ENCODE peak calls at places on chromosome 17, in nine cellular contexts. N is prostate gland, H is adrenal gland, E is Calu3, K is tibial artery, S is heart right ventricle, W is coronary artery, X is fibroblast of mammary gland, Y is stomach. O is an unnamed sample.

GRCh38 chr17:30506423-30506822 is 29.2 kb downstream of the GOSR1 start:
- DNase-seq in N (no peak), H (no peak), E (no peak), K (no peak), S (no peak), W (no peak), X (no peak), Y (no peak), O (no peak)

GRCh38 chr17:50102164-50102991 is 7.2 kb downstream of the PDK2 start:
- DNase-seq in N (no peak), H (peak), E (peak), K (peak), S (peak), W (peak), X (no peak), Y (peak), O (no peak)

GRCh38 chr17:42312285-42313130 is 24.2 kb downstream of the STAT5A start:
- DNase-seq in N (peak), H (peak), E (no peak), K (peak), S (peak), W (peak), X (peak), Y (peak), O (peak)

GRCh38 chr17:55601874-55602364 is 90.7 kb upstream of the SMIM36 start:
- DNase-seq in N (no peak), H (no peak), E (peak), K (no peak), S (no peak), W (no peak), X (peak), Y (no peak), O (peak)

GRCh38 chr17:219696-220095 is 38.2 kb upstream of the DOC2B start:
- DNase-seq in N (no peak), H (peak), E (no peak), K (no peak), S (no peak), W (no peak), X (no peak), Y (no peak), O (no peak)

GRCh38 chr17:79988163-79988971 is 47.3 kb downstream of the TBC1D16 start:
- DNase-seq in N (no peak), H (peak), E (peak), K (no peak), S (no peak), W (peak), X (peak), Y (peak), O (no peak)

GRCh38 chr17:40516581-40517285 is 15.3 kb upstream of the TNS4 start:
- DNase-seq in N (no peak), H (no peak), E (peak), K (no peak), S (no peak), W (peak), X (peak), Y (no peak), O (no peak)

GRCh38 chr17:70338946-70339354 is 169.6 kb downstream of the KCNJ2 start:
- DNase-seq in N (no peak), H (no peak), E (no peak), K (no peak), S (no peak), W (no peak), X (no peak), Y (no peak), O (no peak)

GRCh38 chr17:75814021-75814395 is 29.4 kb downstream of the UNK start:
- DNase-seq in N (no peak), H (no peak), E (no peak), K (no peak), S (no peak), W (no peak), X (no peak), Y (no peak), O (no peak)

GRCh38 chr17:57762375-57762916 is 17.3 kb upstream of the CCDC182 start:
- DNase-seq in N (no peak), H (no peak), E (no peak), K (no peak), S (no peak), W (no peak), X (no peak), Y (no peak), O (no peak)

GRCh38 chr17:19024101-19025078 is 19.8 kb upstream of the FAM83G start:
- DNase-seq in N (no peak), H (no peak), E (no peak), K (no peak), S (no peak), W (no peak), X (peak), Y (no peak), O (no peak)

GRCh38 chr17:14152726-14153125 is 83.4 kb downstream of the COX10 start:
- DNase-seq in N (no peak), H (no peak), E (no peak), K (no peak), S (peak), W (no peak), X (no peak), Y (no peak), O (no peak)

DNA sequence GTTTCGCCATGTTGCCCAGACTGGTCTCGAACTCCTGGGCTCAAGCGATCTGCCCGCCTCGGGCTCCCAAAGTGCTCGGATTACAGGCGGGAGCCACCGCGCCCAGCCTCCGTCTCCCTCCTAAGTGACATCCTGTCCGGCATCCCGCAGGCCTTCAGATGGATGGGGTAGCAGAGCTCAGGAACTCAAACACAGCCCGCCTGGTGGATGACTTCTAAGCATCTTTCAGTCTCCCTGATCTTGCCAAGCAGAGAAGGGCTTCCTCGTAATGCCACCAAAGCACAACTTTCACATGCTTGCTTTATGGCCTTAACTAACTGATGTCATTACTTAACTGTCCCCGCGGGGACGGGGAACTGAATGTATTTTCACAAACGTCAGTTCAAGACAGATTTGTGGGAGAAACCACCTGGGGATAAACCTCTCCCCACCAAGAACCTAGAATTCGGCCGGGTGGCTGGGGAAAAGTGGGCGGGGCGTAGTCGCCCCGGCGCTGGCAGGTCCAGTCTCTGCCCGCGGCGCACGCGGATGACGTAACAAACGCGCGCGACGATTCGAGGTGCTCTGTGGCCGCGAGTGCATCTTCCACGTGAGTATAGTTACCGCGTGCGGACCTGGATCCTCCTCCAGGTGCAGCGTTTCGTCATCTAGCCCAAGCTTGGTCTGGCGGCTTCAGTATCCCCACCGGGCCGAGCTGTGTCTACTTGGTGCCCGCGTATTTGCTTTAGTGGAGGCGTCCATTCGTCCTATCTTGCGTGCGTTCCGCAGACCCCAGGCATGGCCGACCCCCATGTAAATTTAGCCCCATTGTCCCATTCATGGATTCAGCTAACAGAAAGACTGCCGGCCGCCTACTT is at the start of gene PFAS:
- DNase-seq in N (peak), H (peak), E (peak), K (peak), S (peak), W (peak), X (peak), Y (peak), O (peak)
- TF ChIP-seq CTCF in N (no peak), H (no peak), E (no peak), K (no peak), S (no peak), W (no peak), X (no peak), Y (no peak), O (no peak)

GRCh38 chr17:4558311-4558972 is 1.9 kb downstream of the GGT6 start:
- DNase-seq in N (no peak), H (no peak), E (no peak), K (no peak), S (no peak), W (no peak), X (no peak), Y (no peak), O (no peak)

GRCh38 chr17:4562000-4562969 is 1.9 kb upstream of the GGT6 start:
- DNase-seq in N (no peak), H (no peak), E (no peak), K (no peak), S (no peak), W (no peak), X (no peak), Y (no peak), O (no peak)

GRCh38 chr17:4559851-4560820 is at the start of gene GGT6:
- DNase-seq in N (peak), H (no peak), E (no peak), K (no peak), S (no peak), W (no peak), X (no peak), Y (peak), O (no peak)

GRCh38 chr17:4559139-4559791 is 1.1 kb downstream of the GGT6 start:
- DNase-seq in N (no peak), H (no peak), E (no peak), K (no peak), S (no peak), W (no peak), X (no peak), Y (peak), O (no peak)

DNA sequence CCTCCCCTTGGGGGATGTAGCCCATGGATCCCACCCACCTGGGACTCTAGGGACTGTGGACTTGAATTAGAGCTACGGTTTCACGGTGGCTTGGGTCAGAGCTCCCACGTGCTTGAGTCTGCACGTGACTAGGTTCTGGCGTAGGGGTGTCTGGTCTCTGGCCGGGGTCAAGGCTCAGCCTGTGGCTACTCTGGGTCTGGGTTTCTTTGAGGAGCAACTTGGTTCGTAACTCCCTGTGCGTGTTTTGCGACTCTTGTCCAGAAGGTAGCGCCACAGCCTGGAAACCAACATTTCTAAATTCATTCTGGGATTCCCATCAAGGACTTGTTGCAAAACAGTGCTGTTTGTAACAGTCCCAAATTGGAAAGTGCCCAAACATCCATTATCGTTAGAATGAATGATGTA is 462 bp upstream of the GGT6 start:
- DNase-seq in N (no peak), H (peak), E (no peak), K (no peak), S (no peak), W (no peak), X (peak), Y (no peak), O (no peak)
- TF ChIP-seq CTCF in N (no peak), H (no peak), E (no peak), K (no peak), S (no peak), W (no peak), X (peak), Y (no peak), O (no peak)

GRCh38 chr17:81509048-81509686 is 3.4 kb downstream of the ACTG1 start:
- DNase-seq in N (no peak), H (no peak), E (no peak), K (no peak), S (no peak), W (peak), X (peak), Y (no peak), O (no peak)
- TF ChIP-seq CTCF in N (no peak), H (no peak), E (no peak), K (no peak), S (no peak), W (no peak), X (no peak), Y (no peak), O (no peak)

GRCh38 chr17:16987001-16987829 is 15.3 kb upstream of the TNFRSF13B start:
- DNase-seq in N (no peak), H (no peak), E (no peak), K (no peak), S (no peak), W (no peak), X (no peak), Y (no peak), O (no peak)

GRCh38 chr17:16988749-16989229 is 16.9 kb upstream of the TNFRSF13B start:
- DNase-seq in N (no peak), H (no peak), E (no peak), K (no peak), S (no peak), W (no peak), X (peak), Y (no peak), O (no peak)

GRCh38 chr17:16989230-16989952 is 17.5 kb upstream of the TNFRSF13B start:
- DNase-seq in N (no peak), H (no peak), E (no peak), K (no peak), S (no peak), W (no peak), X (no peak), Y (no peak), O (no peak)

GRCh38 chr17:16987830-16988601 is 16.1 kb upstream of the TNFRSF13B start:
- DNase-seq in N (no peak), H (peak), E (no peak), K (peak), S (peak), W (no peak), X (peak), Y (peak), O (no peak)

GRCh38 chr17:16986391-16986790 is 14.5 kb upstream of the TNFRSF13B start:
- DNase-seq in N (no peak), H (no peak), E (no peak), K (no peak), S (no peak), W (no peak), X (peak), Y (no peak), O (no peak)
- TF ChIP-seq CTCF in N (no peak), H (no peak), E (no peak), K (no peak), S (no peak), W (no peak), X (no peak), Y (no peak), O (no peak)

GRCh38 chr17:73594025-73594424 is 50.2 kb downstream of the SDK2 start:
- DNase-seq in N (no peak), H (no peak), E (no peak), K (no peak), S (no peak), W (no peak), X (no peak), Y (no peak), O (no peak)

GRCh38 chr17:73593249-73593965 is 50.8 kb downstream of the SDK2 start:
- DNase-seq in N (no peak), H (no peak), E (no peak), K (no peak), S (no peak), W (no peak), X (no peak), Y (no peak), O (no peak)

GRCh38 chr17:73594598-73594997 is 49.6 kb downstream of the SDK2 start:
- DNase-seq in N (no peak), H (no peak), E (no peak), K (no peak), S (no peak), W (no peak), X (no peak), Y (no peak), O (no peak)

GRCh38 chr17:73595931-73596330 is 48.3 kb downstream of the SDK2 start:
- DNase-seq in N (no peak), H (no peak), E (no peak), K (no peak), S (no peak), W (no peak), X (no peak), Y (no peak), O (no peak)

DNA sequence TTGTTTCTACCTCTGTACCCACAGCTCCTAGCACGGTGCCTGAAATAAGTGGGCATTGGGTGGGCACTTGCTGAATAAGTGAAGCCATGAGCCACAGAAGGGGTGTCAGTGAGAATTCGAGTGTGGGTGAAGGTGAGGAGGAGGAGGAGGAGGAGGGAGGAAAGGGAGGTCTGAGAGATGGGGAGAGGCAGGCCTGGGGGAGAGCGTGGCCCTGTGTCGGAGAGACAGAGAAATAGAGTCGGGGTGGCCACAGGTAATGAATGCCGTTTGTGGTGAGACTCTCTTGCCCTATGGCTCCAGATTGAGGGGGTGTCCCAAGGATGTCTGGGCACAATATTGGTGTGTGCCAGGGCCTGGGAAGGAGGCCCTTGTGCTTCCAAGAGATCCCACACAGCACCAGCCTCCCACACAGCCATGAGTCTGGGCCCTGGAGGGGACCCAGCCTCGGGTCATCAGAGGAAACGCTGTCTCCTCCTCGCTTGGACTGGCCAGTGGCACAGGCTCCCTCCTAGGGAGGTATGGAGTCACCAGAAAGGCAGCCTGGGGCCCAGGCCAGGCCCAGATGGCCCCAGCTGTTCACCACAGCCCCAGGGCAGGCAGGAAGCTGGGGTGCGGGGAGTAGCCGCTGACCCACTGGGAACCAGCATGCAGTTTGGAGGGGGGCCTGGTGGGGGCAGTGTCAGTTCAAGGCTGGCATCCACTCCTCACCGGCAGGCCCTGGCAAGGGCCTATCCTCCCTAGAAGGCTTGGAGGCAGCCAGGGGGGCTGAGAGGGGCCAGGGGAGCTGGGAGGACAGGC is 49.0 kb downstream of the SDK2 start:
- DNase-seq in N (peak), H (no peak), E (peak), K (no peak), S (peak), W (no peak), X (peak), Y (peak), O (peak)
- TF ChIP-seq CTCF in N (no peak), H (no peak), E (no peak), K (peak), S (peak), W (no peak), X (peak), Y (no peak), O (peak)

GRCh38 chr17:74749262-74750038 is 1.0 kb downstream of the NHERF1 start:
- DNase-seq in N (no peak), H (peak), E (peak), K (no peak), S (no peak), W (no peak), X (no peak), Y (no peak), O (no peak)
- TF ChIP-seq CTCF in N (no peak), H (no peak), E (no peak), K (no peak), S (no peak), W (no peak), X (no peak), Y (no peak), O (no peak)

GRCh38 chr17:32111141-32111771 is 31.0 kb upstream of the RHOT1 start:
- DNase-seq in N (peak), H (peak), E (peak), K (peak), S (peak), W (no peak), X (peak), Y (peak), O (peak)
- TF ChIP-seq CTCF in N (no peak), H (no peak), E (no peak), K (peak), S (peak), W (peak), X (peak), Y (no peak), O (peak)

GRCh38 chr17:78736526-78737079 is 45.5 kb downstream of the CYTH1 start:
- DNase-seq in N (peak), H (no peak), E (peak), K (peak), S (peak), W (no peak), X (peak), Y (peak), O (no peak)
- TF ChIP-seq CTCF in N (no peak), H (no peak), E (peak), K (no peak), S (peak), W (no peak), X (no peak), Y (peak), O (no peak)

DNA sequence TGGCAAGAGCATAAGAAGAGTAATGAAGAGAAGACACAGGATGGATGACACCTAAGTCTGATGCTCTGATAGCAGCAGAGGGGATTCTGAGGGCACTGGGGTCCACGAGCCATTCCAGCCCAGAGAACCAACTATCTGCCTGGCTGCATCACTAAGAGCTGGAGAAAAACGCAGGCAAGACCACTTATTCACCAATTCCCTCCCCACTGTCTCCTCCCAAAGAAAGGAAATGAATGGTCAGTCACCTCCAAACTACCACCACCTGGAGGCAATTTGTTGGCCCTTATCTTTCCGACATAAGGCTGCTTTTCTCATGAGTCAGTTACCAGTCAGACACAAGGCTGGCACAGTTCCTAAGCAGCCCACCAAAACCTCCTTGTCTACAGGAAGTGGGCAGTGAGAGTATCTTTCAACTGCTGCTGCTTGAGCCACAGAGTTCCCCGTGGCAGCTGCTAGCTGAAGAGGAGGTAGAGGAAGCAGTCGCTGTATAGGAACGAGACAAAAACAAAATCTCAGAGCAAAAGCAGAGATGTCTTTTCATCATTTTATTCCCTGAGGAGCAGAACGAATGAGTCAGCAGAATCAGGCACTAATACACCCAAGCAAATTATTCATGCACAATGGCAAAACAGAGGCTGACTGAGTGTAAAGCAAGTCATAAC is 111.1 kb downstream of the SMG6 start:
- DNase-seq in N (no peak), H (no peak), E (peak), K (no peak), S (no peak), W (no peak), X (peak), Y (no peak), O (no peak)
- TF ChIP-seq CTCF in N (no peak), H (no peak), E (no peak), K (no peak), S (no peak), W (no peak), X (no peak), Y (no peak), O (no peak)